ENCODE peak calls at places on chromosomes 4 and X, in ten cellular contexts. R is Panc1; A is activated CD8-positive, alpha-beta T cell treated with anti-CD3 and anti-CD28 coated beads for 36 hours; F is GM20000; D is cardiac fibroblast; M is IMR-90; H is ascending aorta; W is CD4-positive, alpha-beta T cell; P is lower lobe of right lung; Z is RWPE1. G is an unnamed sample.

GRCh38 chrX:130563476-130563875 is 161.7 kb downstream of the RBMX2 start:
- DNase-seq in M (no peak), H (no peak), F (no peak), W (no peak), Z (no peak), D (no peak), R (no peak), A (no peak), P (no peak), G (no peak)

GRCh38 chrX:46819136-46819535 is 17.7 kb upstream of the RP2 start:
- DNase-seq in H (no peak), Z (no peak), M (no peak), R (no peak), D (no peak), P (no peak), W (no peak), A (no peak), F (no peak), G (no peak)

GRCh38 chr4:92599044-92599443 is 295.3 kb downstream of the GRID2 start:
- DNase-seq in W (no peak), F (no peak), P (no peak), H (no peak), D (no peak), Z (peak; percentile 31), M (no peak), A (no peak), R (no peak), G (no peak)

GRCh38 chrX:17413228-17413627 is 38.2 kb downstream of the NHS start:
- DNase-seq in M (peak; percentile 88), F (no peak), P (no peak), H (no peak), W (no peak), Z (peak; percentile 39), A (no peak), R (peak; percentile 10), D (peak; percentile 67), G (no peak)

GRCh38 chrX:120264315-120264714 is 13.7 kb downstream of the ZBTB33 start:
- DNase-seq in R (no peak), Z (no peak), H (no peak), M (no peak), P (no peak), F (no peak), A (no peak), W (no peak), D (no peak), G (no peak)

GRCh38 chr4:98570160-98570797 is 88.1 kb downstream of the TSPAN5 start:
- DNase-seq in H (no peak), A (peak; percentile 14), D (peak; percentile 51), W (no peak), P (no peak), F (no peak), M (no peak), Z (no peak), R (no peak), G (no peak)

GRCh38 chr4:13329963-13330362 is 154.2 kb downstream of the RAB28 start:
- DNase-seq in M (peak; percentile 60), H (no peak), Z (peak; percentile 4), W (no peak), F (no peak), P (no peak), D (peak; percentile 50), R (peak; percentile 18), A (no peak), G (no peak)

GRCh38 chrX:109777749-109778148 is 44.7 kb upstream of the ACSL4 start:
- DNase-seq in H (no peak), Z (no peak), M (no peak), P (no peak), W (no peak), R (no peak), F (no peak), A (no peak), D (no peak), G (no peak)

GRCh38 chr4:123557857-123558536 is 161.4 kb downstream of the SPRY1 start:
- DNase-seq in F (no peak), M (no peak), D (no peak), R (no peak), Z (no peak), H (no peak), P (no peak), A (no peak), W (no peak), G (no peak)

GRCh38 chrX:39869846-39870601 is 227.7 kb downstream of the BCOR start:
- DNase-seq in Z (peak; percentile 57), P (no peak), A (peak; percentile 86), M (peak; percentile 63), R (no peak), D (peak; percentile 64), F (no peak), W (peak; percentile 44), H (no peak), G (no peak)

GRCh38 chr4:174107749-174108354 is 175.6 kb downstream of the FBXO8 start:
- DNase-seq in A (no peak), Z (no peak), R (no peak), H (no peak), D (peak; percentile 29), M (no peak), W (no peak), F (no peak), P (no peak), G (no peak)

GRCh38 chr4:109631709-109632108 is 71.5 kb downstream of the CASP6 start:
- DNase-seq in R (no peak), M (peak; percentile 4), W (no peak), P (no peak), D (no peak), H (no peak), A (peak; percentile 18), Z (no peak), F (no peak), G (no peak)

GRCh38 chr4:181162266-181163063 is 1080.7 kb upstream of the TENM3 start:
- DNase-seq in W (no peak), M (no peak), D (no peak), H (no peak), R (no peak), F (no peak), A (no peak), Z (no peak), P (no peak), G (no peak)

GRCh38 chr4:85783483-85783882 is 308.5 kb downstream of the ARHGAP24 start:
- DNase-seq in H (no peak), W (no peak), R (no peak), Z (no peak), F (no peak), D (peak; percentile 99), A (no peak), M (peak; percentile 90), P (no peak), G (no peak)

GRCh38 chr4:145231906-145232700 is 51.7 kb upstream of the OTUD4 start:
- DNase-seq in A (no peak), P (no peak), F (no peak), M (peak; percentile 65), R (no peak), W (no peak), H (no peak), Z (no peak), D (peak; percentile 62), G (no peak)

GRCh38 chrX:30278365-30278764 is 30.8 kb downstream of the NR0B1 start:
- DNase-seq in D (peak; percentile 72), A (no peak), R (no peak), F (no peak), W (no peak), Z (no peak), H (no peak), P (no peak), M (peak; percentile 34), G (no peak)

GRCh38 chrX:30270639-30271038 is 23.7 kb downstream of the MAGEB1 start:
- DNase-seq in P (no peak), A (no peak), Z (no peak), F (no peak), D (no peak), M (no peak), H (no peak), R (no peak), W (no peak), G (no peak)

GRCh38 chrX:30280428-30280827 is 28.8 kb downstream of the NR0B1 start:
- DNase-seq in M (no peak), F (no peak), H (no peak), P (no peak), D (no peak), A (no peak), W (no peak), Z (no peak), R (no peak), G (no peak)

DNA sequence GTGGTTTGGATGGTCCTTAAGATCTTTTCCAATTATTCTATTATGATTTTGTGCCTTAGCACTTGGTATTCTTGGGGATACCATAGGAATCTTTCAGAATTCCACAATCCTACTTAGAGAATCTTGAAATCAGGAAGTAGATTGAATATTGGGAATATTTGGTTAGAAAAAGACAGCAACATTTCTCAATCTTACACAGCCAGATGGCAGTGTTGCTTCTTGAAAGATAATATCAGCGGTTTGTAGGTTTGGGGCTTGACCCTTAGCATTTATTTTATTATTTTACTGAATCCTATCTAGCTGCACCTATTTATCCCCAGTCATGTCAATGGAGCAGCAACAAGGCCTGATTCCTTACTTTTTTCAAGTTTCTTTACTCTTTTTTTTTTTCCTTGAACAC is 28.6 kb downstream of the MAGEB1 start:
- DNase-seq in F (no peak), D (peak; percentile 38), M (peak; percentile 13), R (no peak), Z (peak; percentile 3), A (no peak), W (no peak), P (no peak), H (no peak), G (no peak)
- TF ChIP-seq CTCF in F (no peak), D (peak; percentile 6), M (peak; percentile 41), R (peak; percentile 6), Z (peak; percentile 24), A (no peak), W (no peak), P (no peak), H (peak; percentile 26), G (no peak)

GRCh38 chr4:101597204-101597603 is 193.3 kb upstream of the BANK1 start:
- DNase-seq in A (peak; percentile 32), D (no peak), Z (no peak), P (no peak), M (no peak), W (no peak), F (peak; percentile 14), H (no peak), R (no peak), G (no peak)
- TF ChIP-seq CTCF in A (peak; percentile 51), D (peak; percentile 30), Z (no peak), P (peak; percentile 15), M (peak; percentile 21), W (peak; percentile 46), F (peak; percentile 33), H (no peak), R (no peak), G (no peak)

DNA sequence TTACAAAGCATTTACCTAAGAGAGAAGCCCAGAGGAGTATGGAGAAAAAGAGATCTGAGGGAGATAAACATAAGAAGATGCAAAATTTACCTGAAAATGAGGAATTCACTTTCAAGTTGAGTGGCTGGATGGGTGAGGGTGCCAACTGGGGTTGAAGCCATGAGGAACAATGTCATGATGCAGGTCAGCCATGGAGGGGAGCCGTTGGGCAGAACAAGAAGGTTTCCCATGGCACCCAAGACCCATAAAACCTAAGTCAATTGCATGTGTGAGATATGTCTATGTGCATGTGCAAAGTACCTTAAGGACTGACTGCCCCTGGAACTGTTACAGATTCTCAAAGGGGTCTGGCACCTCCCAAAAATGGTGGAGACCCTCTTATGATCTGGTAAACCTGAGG is 46.6 kb upstream of the PRRG1 start:
- DNase-seq in H (no peak), M (peak; percentile 21), D (peak; percentile 49), W (no peak), Z (peak; percentile 7), F (no peak), A (no peak), R (no peak), P (no peak), G (no peak)
- TF ChIP-seq CTCF in H (no peak), M (peak; percentile 45), D (peak; percentile 27), W (no peak), Z (no peak), F (no peak), A (no peak), R (peak; percentile 5), P (peak; percentile 26), G (no peak)

GRCh38 chr4:155758500-155759371 is at the start of gene GUCY1B1:
- DNase-seq in H (peak; percentile 82), F (peak; percentile 96), M (peak; percentile 94), P (peak; percentile 94), Z (peak; percentile 90), W (peak; percentile 5), D (peak; percentile 94), A (peak; percentile 83), R (no peak), G (peak; percentile 64)
- TF ChIP-seq CTCF in H (peak; percentile 36), F (peak; percentile 1), M (peak; percentile 52), P (peak; percentile 60), Z (no peak), W (no peak), D (peak; percentile 26), A (no peak), R (peak; percentile 30), G (no peak)